ENCODE peak calls at places on chromosomes 6 and 20, in four cellular contexts. Q, F, W and D are unnamed samples.

GRCh38 chr6:118774596-118774995 is 119.4 kb upstream of the ASF1A start:
- DNase-seq in Q (no peak), F (no peak), W (no peak), D (no peak)

GRCh38 chr6:113651920-113652319 is 205.2 kb upstream of the MARCKS start:
- DNase-seq in Q (no peak), F (no peak), W (no peak), D (no peak)

GRCh38 chr20:63706852-63707557 is 771 bp downstream of the ARFRP1 start:
- DNase-seq in Q (peak; percentile 77), F (peak; percentile 59), W (peak; percentile 68), D (no peak)

GRCh38 chr20:33793011-33793931 is 17.9 kb upstream of the CHMP4B start:
- DNase-seq in Q (no peak), F (no peak), W (peak; percentile 34), D (no peak)

GRCh38 chr6:95967594-95967993 is 48.2 kb upstream of the FUT9 start:
- DNase-seq in Q (no peak), F (no peak), W (no peak), D (no peak)

GRCh38 chr20:50335105-50335504 is 144.5 kb downstream of the CEBPB start:
- DNase-seq in Q (peak; percentile 89), F (peak; percentile 71), W (peak; percentile 54), D (peak; percentile 43)

GRCh38 chr6:127120109-127120786 is 1.8 kb downstream of the RSPO3 start:
- DNase-seq in Q (no peak), F (no peak), W (no peak), D (no peak)

GRCh38 chr6:169345198-169345597 is 91.6 kb upstream of the THBS2 start:
- DNase-seq in Q (no peak), F (no peak), W (no peak), D (no peak)

GRCh38 chr20:56409521-56409920 is 2.5 kb upstream of the CASS4 start:
- DNase-seq in Q (no peak), F (no peak), W (no peak), D (no peak)

GRCh38 chr6:92762414-92763374 is 656.7 kb downstream of the EPHA7 start:
- DNase-seq in Q (peak; percentile 68), F (no peak), W (no peak), D (no peak)

GRCh38 chr6:150334790-150335783 is 33.7 kb upstream of the IYD start:
- DNase-seq in Q (peak; percentile 82), F (peak; percentile 67), W (peak; percentile 41), D (peak; percentile 31)

GRCh38 chr6:152186840-152187239 is 379.4 kb downstream of the ESR1 start:
- DNase-seq in Q (no peak), F (no peak), W (no peak), D (no peak)

GRCh38 chr6:81761197-81761596 is 8.7 kb upstream of the TENT5A start:
- DNase-seq in Q (peak; percentile 48), F (peak; percentile 54), W (no peak), D (no peak)

GRCh38 chr6:36245572-36246031 is 24.3 kb upstream of the PNPLA1 start:
- DNase-seq in Q (no peak), F (no peak), W (no peak), D (peak; percentile 35)
- H3K4me3 ChIP-seq in Q (no peak overlapping the region), F (no peak overlapping the region), W (no peak overlapping the region), D (no peak overlapping the region)

DNA sequence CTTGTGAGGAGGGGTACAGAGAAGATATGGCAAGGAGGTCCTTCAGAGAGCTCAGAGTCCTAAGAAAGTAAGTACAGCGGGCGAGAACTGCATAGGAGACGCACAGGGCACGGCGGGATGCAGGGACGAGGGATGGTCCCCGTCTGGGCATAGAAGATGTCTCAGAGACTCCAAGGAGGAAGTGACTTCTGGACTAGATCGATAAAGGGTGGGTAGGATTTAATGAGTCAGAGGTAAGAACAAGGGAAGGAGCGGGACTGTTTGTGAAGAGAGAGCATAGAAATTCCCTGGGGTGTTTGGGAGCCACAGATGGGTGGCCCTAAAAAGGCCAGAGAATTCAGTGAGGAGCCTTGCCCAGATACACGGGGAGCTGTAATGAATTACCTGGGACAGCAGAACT is 69.1 kb downstream of the FAM120B start:
- DNase-seq in Q (no peak), F (no peak), W (no peak), D (no peak)
- H3K4me3 ChIP-seq in Q (no peak overlapping the region), F (no peak overlapping the region), W (no peak overlapping the region), D (no peak overlapping the region)

GRCh38 chr6:139271056-139271455 is 20.7 kb downstream of the TXLNB start:
- DNase-seq in Q (peak; percentile 65), F (peak; percentile 24), W (no peak), D (no peak)
- H3K4me3 ChIP-seq in Q (no peak overlapping the region), F (no peak overlapping the region), W (no peak overlapping the region), D (no peak overlapping the region)

GRCh38 chr6:16585805-16586204 is 175.5 kb downstream of the ATXN1 start:
- DNase-seq in Q (no peak), F (no peak), W (no peak), D (no peak)
- H3K4me3 ChIP-seq in Q (no peak overlapping the region), F (no peak overlapping the region), W (no peak overlapping the region), D (no peak overlapping the region)

GRCh38 chr20:1345756-1346093 is 16.8 kb upstream of the SDCBP2 start:
- DNase-seq in Q (no peak), F (no peak), W (no peak), D (no peak)
- H3K4me3 ChIP-seq in Q (no peak overlapping the region), F (no peak overlapping the region), W (no peak overlapping the region), D (no peak overlapping the region)

DNA sequence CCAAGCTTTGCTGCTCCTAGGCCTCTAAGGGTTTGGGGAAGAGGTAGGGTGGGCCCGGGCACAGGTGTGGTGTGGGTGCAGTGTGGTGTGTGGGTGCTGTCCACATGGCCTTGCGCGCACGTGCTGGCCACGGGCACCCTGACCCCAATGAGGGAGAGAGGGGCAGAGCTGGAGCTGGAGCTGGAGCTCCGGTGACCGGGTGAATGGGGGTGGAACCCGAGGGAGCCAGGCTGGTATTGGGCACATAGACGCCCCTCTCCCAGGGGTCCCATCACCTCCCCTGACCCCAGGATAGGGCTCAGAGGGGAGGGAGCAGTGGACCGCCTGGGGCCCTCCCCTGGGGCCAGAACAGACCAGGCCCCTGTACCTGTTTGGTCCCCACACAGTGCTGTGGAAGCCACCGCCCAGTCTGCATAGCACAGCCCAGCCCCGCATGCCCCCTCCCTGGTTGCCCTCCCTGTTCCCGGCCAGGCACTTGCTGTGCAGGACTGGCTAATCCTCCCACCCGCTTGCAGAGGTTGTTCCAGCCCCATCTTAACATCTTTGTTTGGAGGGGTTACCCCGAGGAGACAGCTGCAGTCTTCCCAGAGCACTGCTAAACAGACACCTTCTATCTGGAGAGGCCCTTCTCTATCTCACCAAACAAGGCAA is 984 bp downstream of the ADAM33 start:
- DNase-seq in Q (no peak), F (no peak), W (no peak), D (no peak)
- H3K4me3 ChIP-seq in Q (no peak overlapping the region), F (no peak overlapping the region), W (no peak overlapping the region), D (peak overlapping the region; percentile 46)

DNA sequence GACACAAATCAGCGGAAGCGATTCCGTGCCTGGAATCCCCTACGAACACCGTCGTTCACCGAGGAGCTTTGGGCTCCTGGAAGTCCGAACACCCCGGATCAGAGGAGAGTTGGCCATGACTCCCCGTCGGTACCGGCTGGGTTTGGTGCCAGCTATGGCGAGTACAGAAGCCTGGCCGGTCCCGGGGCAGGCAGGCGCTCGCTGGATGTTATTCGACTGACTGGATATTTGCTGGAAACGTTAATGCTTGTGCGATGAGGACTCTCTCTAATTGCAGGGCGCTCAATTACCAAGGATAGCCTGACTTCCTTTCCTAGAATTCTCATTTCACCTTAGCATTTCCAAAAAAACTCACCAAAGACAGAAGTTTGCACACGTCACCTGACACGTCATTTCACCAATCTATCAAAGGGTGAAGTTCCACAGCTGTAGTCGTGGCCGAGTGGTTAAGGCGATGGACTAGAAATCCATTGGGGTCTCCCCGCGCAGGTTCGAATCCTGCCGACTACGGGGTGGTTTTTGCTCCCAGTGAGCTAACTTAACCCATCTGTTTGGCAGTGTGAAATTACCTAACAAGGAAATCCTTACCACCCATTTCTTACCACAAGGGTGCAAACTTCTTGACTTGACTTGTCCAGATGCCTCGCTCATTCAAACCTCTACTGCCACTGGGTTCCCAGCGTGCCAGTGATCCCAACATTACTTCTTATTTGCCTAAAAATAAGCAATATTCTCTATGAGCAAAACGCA is 22.7 kb upstream of the ZNF184 start:
- DNase-seq in Q (peak; percentile 79), F (peak; percentile 93), W (peak; percentile 35), D (no peak)
- H3K4me3 ChIP-seq in Q (peak overlapping the region; percentile 74), F (peak overlapping the region; percentile 70), W (no peak overlapping the region), D (peak overlapping the region; percentile 91)